ENCODE peak calls at places on chromosome 2, in four cellular contexts. L, V, I and Y are unnamed samples.

GRCh38 chr2:19228092-19228670 is 130.2 kb downstream of the OSR1 start:
- DNase-seq in L (no peak), V (no peak), I (no peak), Y (no peak)

GRCh38 chr2:104812281-104812680 is 41.6 kb upstream of the POU3F3 start:
- DNase-seq in L (no peak), V (no peak), I (no peak), Y (no peak)

GRCh38 chr2:6806605-6807004 is 59.1 kb downstream of the CMPK2 start:
- DNase-seq in L (no peak), V (no peak), I (no peak), Y (no peak)

GRCh38 chr2:100895934-100896685 is 76.2 kb downstream of the NPAS2 start:
- DNase-seq in L (no peak), V (no peak), I (no peak), Y (no peak)

GRCh38 chr2:9473985-9474360 is 378 bp upstream of the IAH1 start:
- DNase-seq in L (peak), V (no peak), I (no peak), Y (no peak)

GRCh38 chr2:121408641-121409040 is 122.0 kb upstream of the RNU4ATAC start:
- DNase-seq in L (no peak), V (no peak), I (no peak), Y (no peak)

GRCh38 chr2:1227289-1227900 is 185.9 kb upstream of the TPO start:
- DNase-seq in L (no peak), V (no peak), I (no peak), Y (no peak)

GRCh38 chr2:71702971-71703898 is 249.9 kb downstream of the DYSF start:
- DNase-seq in L (no peak), V (no peak), I (no peak), Y (no peak)

GRCh38 chr2:84830758-84831500 is 50.0 kb downstream of the TRABD2A start:
- DNase-seq in L (no peak), V (no peak), I (no peak), Y (no peak)

GRCh38 chr2:30239308-30240161 is 8.2 kb downstream of the LBH start:
- DNase-seq in L (no peak), V (peak), I (peak), Y (no peak)

GRCh38 chr2:162123806-162124758 is 28.0 kb downstream of the GCG start:
- DNase-seq in L (no peak), V (peak), I (peak), Y (no peak)

GRCh38 chr2:126857502-126857901 is 41.2 kb upstream of the TEX51 start:
- DNase-seq in L (no peak), V (no peak), I (no peak), Y (no peak)

GRCh38 chr2:150167711-150168110 is 319.8 kb downstream of the RND3 start:
- DNase-seq in L (no peak), V (peak), I (no peak), Y (no peak)

GRCh38 chr2:174051741-174052638 is 86.8 kb upstream of the SP3 start:
- DNase-seq in L (no peak), V (peak), I (no peak), Y (no peak)

GRCh38 chr2:215613265-215613664 is 177.4 kb upstream of the FN1 start:
- DNase-seq in L (no peak), V (no peak), I (no peak), Y (no peak)

GRCh38 chr2:169107645-169108044 is 38.3 kb downstream of the DHRS9 start:
- DNase-seq in L (no peak), V (no peak), I (peak), Y (no peak)
- H3K27ac ChIP-seq in L (peak), V (no peak), I (peak), Y (no peak)

GRCh38 chr2:62309081-62309464 is 113.2 kb downstream of the B3GNT2 start:
- DNase-seq in L (no peak), V (no peak), I (no peak), Y (no peak)

GRCh38 chr2:62305421-62306176 is 109.7 kb downstream of the B3GNT2 start:
- DNase-seq in L (no peak), V (no peak), I (no peak), Y (no peak)

GRCh38 chr2:62307469-62308389 is 111.8 kb downstream of the B3GNT2 start:
- DNase-seq in L (no peak), V (no peak), I (no peak), Y (no peak)

GRCh38 chr2:62304429-62305417 is 108.8 kb downstream of the B3GNT2 start:
- DNase-seq in L (no peak), V (no peak), I (peak), Y (no peak)

DNA sequence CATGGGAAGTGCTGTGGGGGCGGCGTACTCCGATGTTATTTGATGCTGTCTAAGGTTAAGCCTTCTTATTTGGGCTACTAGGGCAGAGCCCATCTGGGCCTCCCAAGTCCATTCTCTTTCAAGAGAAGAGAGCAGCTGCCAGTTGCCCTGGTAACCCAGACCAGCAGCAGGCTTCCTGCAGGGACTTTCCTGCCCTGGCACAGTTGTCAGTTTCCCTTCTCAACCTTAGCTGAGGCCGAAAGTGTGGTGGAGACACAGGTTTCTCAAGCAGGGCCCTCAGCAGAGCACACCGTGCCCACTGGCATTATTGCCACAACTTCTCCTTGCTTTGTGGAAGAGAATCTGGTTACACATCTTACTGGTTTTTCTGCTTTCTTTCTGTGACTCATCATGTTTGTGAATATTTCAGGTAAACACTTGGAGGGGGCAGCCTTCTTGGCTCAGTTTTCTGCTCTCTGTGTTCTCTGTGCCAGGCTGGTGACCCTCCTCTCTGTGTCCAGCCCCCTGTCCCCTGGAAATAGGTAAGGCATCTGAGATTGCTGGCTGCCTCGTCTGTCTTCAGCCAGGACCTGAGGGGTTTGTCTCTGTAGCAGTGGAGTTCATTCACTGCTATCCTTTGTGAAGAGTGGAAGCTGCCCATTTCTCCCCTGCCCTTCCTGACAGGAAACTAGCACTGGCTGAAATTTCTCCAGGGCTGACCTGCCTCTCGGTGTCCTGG is 111.0 kb downstream of the B3GNT2 start:
- DNase-seq in L (no peak), V (no peak), I (peak), Y (peak)
- H3K27ac ChIP-seq in L (no peak), V (peak), I (peak), Y (peak)

GRCh38 chr2:98084869-98085238 is 2.1 kb upstream of the VWA3B start:
- DNase-seq in L (no peak), V (no peak), I (no peak), Y (no peak)
- H3K27ac ChIP-seq in L (no peak), V (no peak), I (no peak), Y (no peak)

DNA sequence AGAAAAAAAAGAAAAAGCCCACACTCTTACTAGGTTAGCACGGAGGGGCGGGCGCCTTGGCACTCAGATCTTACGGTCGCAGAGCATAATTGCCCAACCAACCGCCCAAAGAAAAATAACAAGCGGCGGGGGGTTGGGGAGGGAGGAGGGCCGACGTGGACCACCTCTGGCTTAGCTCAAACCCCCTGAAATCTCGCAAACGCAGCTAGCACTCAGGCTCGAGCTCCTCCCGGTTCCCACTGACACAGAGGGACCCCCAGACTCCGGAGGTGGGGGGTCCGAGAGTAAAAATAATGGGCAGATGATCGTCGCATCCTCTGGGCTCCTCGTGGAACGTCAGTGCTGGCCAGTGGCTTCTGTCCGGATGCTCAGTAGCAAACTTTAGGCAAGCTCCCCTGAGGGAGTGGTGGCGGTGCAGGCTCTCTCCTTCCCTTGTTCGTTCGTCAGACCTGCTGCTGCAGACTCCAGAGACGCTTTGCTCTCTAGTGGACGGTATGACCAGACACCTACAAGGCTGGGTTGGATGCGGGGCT is 12.0 kb downstream of the CATIP start:
- DNase-seq in L (no peak), V (no peak), I (no peak), Y (no peak)
- H3K27ac ChIP-seq in L (peak), V (no peak), I (no peak), Y (no peak)

DNA sequence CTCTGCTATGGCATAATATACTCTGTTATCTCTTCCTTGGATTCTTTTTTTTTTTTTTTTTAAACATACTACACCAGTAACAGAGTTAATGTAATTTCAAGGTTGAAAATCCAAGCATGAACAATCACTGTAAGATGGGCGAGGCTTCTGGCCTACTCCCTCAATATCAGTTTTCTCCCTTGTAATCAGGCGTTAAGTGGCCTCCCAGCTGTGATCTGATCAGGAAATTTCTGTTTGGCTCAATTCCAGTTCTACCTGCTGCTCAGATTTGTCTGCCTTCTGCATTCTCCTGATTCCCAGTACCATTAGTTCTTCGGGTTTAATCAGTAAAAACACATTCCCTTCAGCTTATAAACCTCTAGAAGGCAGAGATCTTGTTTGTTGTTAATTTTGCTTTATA is 18.6 kb downstream of the PRKD3 start:
- DNase-seq in L (no peak), V (no peak), I (no peak), Y (no peak)
- H3K27ac ChIP-seq in L (no peak), V (no peak), I (peak), Y (no peak)

DNA sequence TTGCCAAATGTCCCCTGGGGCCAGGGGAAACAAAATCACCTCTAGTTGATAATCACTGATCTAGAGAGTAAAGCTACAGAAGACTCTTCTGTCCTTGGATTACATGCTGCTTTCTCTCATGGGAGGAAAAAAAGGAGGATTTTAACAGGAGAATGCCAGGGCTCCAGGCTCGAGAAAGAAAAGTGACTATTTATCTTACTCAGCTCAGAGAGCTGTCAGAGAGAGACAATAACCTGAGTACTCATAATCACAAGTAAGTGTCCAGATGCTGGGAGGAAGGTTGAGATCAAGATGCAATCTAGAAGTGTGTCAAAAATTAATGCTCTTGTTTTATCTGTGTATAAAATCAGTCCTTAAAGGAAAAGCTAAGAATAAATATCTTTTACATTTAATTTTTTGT is 133.3 kb downstream of the PTRHD1 start:
- DNase-seq in L (no peak), V (no peak), I (no peak), Y (no peak)
- H3K27ac ChIP-seq in L (no peak), V (no peak), I (no peak), Y (no peak)